ENCODE peak calls at places on chromosome 17, in seven cellular contexts. D is NCI-H1105; L is NCI-H1092 treated with DMSO at 0.1 percent for 48 hours; H is DMS153; R is stimulated activated CD4-positive, alpha-beta T cell treated with anti-CD3 and anti-CD28 coated beads, Interleukin-15, amount 100 ng/mL, for 1 hour; E is uterus; P is stimulated activated CD8-positive, alpha-beta memory T cell treated with anti-CD3 and anti-CD28 coated beads, Interleukin-4, amount 100 ng/mL, for 48 hours. F is an unnamed sample.

GRCh38 chr17:32222621-32223020 is 43.0 kb upstream of the RHBDL3 start:
- DNase-seq in D (no peak), L (no peak), H (no peak), R (no peak), E (no peak), P (no peak), F (no peak)

GRCh38 chr17:39151680-39152058 is 232 bp upstream of the PLXDC1 start:
- DNase-seq in D (no peak), L (no peak), H (no peak), R (no peak), E (peak), P (no peak), F (no peak)

GRCh38 chr17:2051388-2052237 is 3.3 kb upstream of the HIC1 start:
- DNase-seq in D (no peak), L (no peak), H (no peak), R (no peak), E (no peak), P (no peak), F (no peak)

GRCh38 chr17:65389956-65390355 is 171.5 kb downstream of the AXIN2 start:
- DNase-seq in D (no peak), L (no peak), H (no peak), R (no peak), E (no peak), P (no peak), F (no peak)

GRCh38 chr17:80414508-80414802 is 512 bp upstream of the ENDOV start:
- DNase-seq in D (no peak), L (no peak), H (no peak), R (no peak), E (no peak), P (no peak), F (no peak)

GRCh38 chr17:60863892-60864673 is 186.4 kb downstream of the BCAS3 start:
- DNase-seq in D (no peak), L (no peak), H (no peak), R (no peak), E (no peak), P (no peak), F (no peak)

GRCh38 chr17:77894126-77894956 is 64.2 kb upstream of the TNRC6C start:
- DNase-seq in D (no peak), L (no peak), H (no peak), R (no peak), E (no peak), P (no peak), F (no peak)

GRCh38 chr17:38730526-38731379 is 612 bp downstream of the CISD3 start:
- DNase-seq in D (peak), L (peak), H (peak), R (no peak), E (peak), P (peak), F (no peak)